ENCODE peak calls at places on chromosome 10, in five cellular contexts. K is left lung, B is A549, S is MM.1S, A is dorsolateral prefrontal cortex. Q is an unnamed sample.

GRCh38 chr10:88385601-88386203 is 197.4 kb downstream of the RNLS start:
- DNase-seq in A (no peak), B (peak), K (peak), S (peak), Q (peak)

GRCh38 chr10:11610855-11611247 is 599 bp downstream of the USP6NL start:
- DNase-seq in S (peak), K (no peak), A (peak), B (peak), Q (peak)

GRCh38 chr10:124732931-124733536 is 11.1 kb downstream of the FAM53B start:
- DNase-seq in B (no peak), K (peak), S (peak), A (peak), Q (no peak)

GRCh38 chr10:73910764-73911552 is at the start of gene PLAU:
- DNase-seq in A (no peak), B (no peak), S (no peak), K (peak), Q (peak)

GRCh38 chr10:77357611-77358010 is 280.0 kb downstream of the KCNMA1 start:
- DNase-seq in A (no peak), K (no peak), B (peak), S (no peak), Q (no peak)

GRCh38 chr10:117536862-117537435 is 5.6 kb upstream of the EMX2 start:
- DNase-seq in K (no peak), B (no peak), S (no peak), A (no peak), Q (no peak)

GRCh38 chr10:52755297-52756062 is 17.1 kb downstream of the MBL2 start:
- DNase-seq in A (no peak), K (no peak), B (no peak), S (no peak), Q (no peak)

GRCh38 chr10:106560925-106561640 is 603.4 kb downstream of the SORCS1 start:
- DNase-seq in B (no peak), S (no peak), K (no peak), A (no peak), Q (no peak)

GRCh38 chr10:113058175-113058961 is 108.3 kb downstream of the TCF7L2 start:
- DNase-seq in A (no peak), K (no peak), S (no peak), B (no peak), Q (no peak)

GRCh38 chr10:5071411-5072198 is 22.6 kb upstream of the AKR1C3 start:
- DNase-seq in A (no peak), K (no peak), S (no peak), B (peak), Q (no peak)

GRCh38 chr10:31927597-31928530 is 767 bp downstream of the ARHGAP12 start:
- DNase-seq in A (peak), K (peak), B (peak), S (peak), Q (peak)

GRCh38 chr10:119768455-119769094 is 42.7 kb downstream of the INPP5F start:
- DNase-seq in B (no peak), S (no peak), K (no peak), A (no peak), Q (no peak)

GRCh38 chr10:125407000-125407502 is 246.7 kb upstream of the CTBP2 start:
- DNase-seq in A (no peak), B (no peak), S (no peak), K (no peak), Q (no peak)

GRCh38 chr10:116728526-116729096 is 13.8 kb downstream of the HSPA12A start:
- DNase-seq in K (no peak), A (no peak), S (no peak), B (no peak), Q (no peak)

GRCh38 chr10:119807960-119808697 is 64.5 kb downstream of the MCMBP start:
- DNase-seq in K (no peak), B (no peak), S (peak), A (no peak), Q (no peak)

GRCh38 chr10:103181244-103181643 is 11.8 kb downstream of the NT5C2 start:
- DNase-seq in B (no peak), K (no peak), A (no peak), S (peak), Q (no peak)

GRCh38 chr10:13003004-13003403 is 1.5 kb upstream of the CCDC3 start:
- DNase-seq in A (no peak), B (no peak), S (no peak), K (no peak), Q (no peak)

GRCh38 chr10:129725482-129725881 is 238.6 kb downstream of the EBF3 start:
- DNase-seq in A (no peak), B (no peak), K (no peak), S (no peak), Q (no peak)

GRCh38 chr10:104767745-104768144 is 126.7 kb downstream of the SORCS3 start:
- DNase-seq in B (no peak), K (no peak), A (no peak), S (no peak), Q (no peak)

GRCh38 chr10:44885710-44886109 is 25.4 kb upstream of the TMEM72 start:
- DNase-seq in A (no peak), B (no peak), S (no peak), K (no peak), Q (no peak)

GRCh38 chr10:60760711-60761210 is 17.5 kb upstream of the CDK1 start:
- DNase-seq in K (no peak), A (no peak), B (no peak), S (no peak), Q (no peak)

GRCh38 chr10:129589546-129589945 is 122.5 kb downstream of the MGMT start:
- DNase-seq in A (no peak), S (no peak), B (no peak), K (no peak), Q (no peak)

GRCh38 chr10:96038476-96039387 is 4.7 kb upstream of the CCNJ start:
- DNase-seq in A (no peak), K (no peak), S (no peak), B (no peak), Q (no peak)

GRCh38 chr10:6128591-6129383 is 40.0 kb downstream of the RBM17 start:
- DNase-seq in S (peak), K (no peak), A (no peak), B (no peak), Q (no peak)

GRCh38 chr10:35906155-35906554 is 264.1 kb upstream of the FZD8 start:
- DNase-seq in B (no peak), S (no peak), K (no peak), A (no peak), Q (no peak)

GRCh38 chr10:46069771-46070463 is 23.8 kb upstream of the MSMB start:
- DNase-seq in A (no peak), K (no peak), B (no peak), S (no peak), Q (no peak)
- TF ChIP-seq CTCF in A (no peak), K (no peak), B (no peak), S (no peak), Q (no peak)

DNA sequence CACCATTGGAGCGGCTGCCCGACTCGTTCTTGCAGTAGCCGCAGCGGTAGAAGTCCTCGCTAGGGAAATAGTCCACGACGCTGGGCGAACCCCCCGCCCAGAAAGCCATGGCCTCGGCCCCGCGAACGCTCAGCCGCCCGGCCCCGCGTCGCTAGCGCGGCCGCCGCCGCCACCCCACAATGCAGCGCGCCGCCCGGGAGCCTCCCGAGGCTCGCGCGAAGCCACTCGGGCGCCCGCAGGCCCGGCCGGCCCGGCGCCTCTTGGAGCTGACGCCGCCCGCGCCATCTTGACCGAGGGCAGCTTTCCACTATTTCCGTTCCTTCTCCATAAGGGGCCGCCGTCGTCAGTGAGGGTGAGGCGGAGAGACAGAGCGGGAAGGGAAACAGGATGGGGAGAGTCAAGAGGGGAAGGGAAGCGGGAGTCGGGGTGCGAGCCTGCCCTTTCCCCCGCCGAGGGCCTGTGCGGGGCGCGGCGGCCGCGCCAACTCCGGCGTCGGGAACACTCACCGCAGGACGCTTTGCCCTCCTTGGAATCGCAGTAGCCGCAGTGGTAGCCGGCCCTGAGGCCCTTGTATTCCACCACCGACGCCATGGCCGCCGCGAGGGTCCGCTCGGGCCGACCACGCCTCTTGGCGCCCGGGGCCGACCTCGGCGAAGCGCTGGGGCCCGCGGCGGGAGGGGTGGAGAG is at the start of gene ATE1:
- DNase-seq in S (peak), B (peak), K (peak), A (peak), Q (peak)
- TF ChIP-seq CTCF in S (no peak), B (peak), K (no peak), A (no peak), Q (no peak)

GRCh38 chr10:22999942-23000341 is 72.1 kb downstream of the ARMC3 start:
- DNase-seq in A (no peak), S (no peak), B (no peak), K (no peak), Q (no peak)
- TF ChIP-seq CTCF in A (no peak), S (no peak), B (no peak), K (no peak), Q (no peak)

GRCh38 chr10:10233256-10233655 is 784.4 kb upstream of the CELF2 start:
- DNase-seq in A (no peak), K (no peak), S (no peak), B (no peak), Q (no peak)
- TF ChIP-seq CTCF in A (no peak), K (no peak), S (peak), B (no peak), Q (no peak)

GRCh38 chr10:69862882-69863530 is 61.3 kb downstream of the COL13A1 start:
- DNase-seq in B (no peak), A (no peak), K (no peak), S (no peak), Q (no peak)

GRCh38 chr10:69863580-69863979 is 61.9 kb downstream of the COL13A1 start:
- DNase-seq in B (no peak), K (no peak), S (no peak), A (no peak), Q (no peak)

GRCh38 chr10:69864321-69864720 is 62.6 kb downstream of the COL13A1 start:
- DNase-seq in S (no peak), B (no peak), K (no peak), A (no peak), Q (no peak)

GRCh38 chr10:69860290-69860689 is 58.6 kb downstream of the COL13A1 start:
- DNase-seq in B (no peak), A (no peak), K (no peak), S (no peak), Q (no peak)

DNA sequence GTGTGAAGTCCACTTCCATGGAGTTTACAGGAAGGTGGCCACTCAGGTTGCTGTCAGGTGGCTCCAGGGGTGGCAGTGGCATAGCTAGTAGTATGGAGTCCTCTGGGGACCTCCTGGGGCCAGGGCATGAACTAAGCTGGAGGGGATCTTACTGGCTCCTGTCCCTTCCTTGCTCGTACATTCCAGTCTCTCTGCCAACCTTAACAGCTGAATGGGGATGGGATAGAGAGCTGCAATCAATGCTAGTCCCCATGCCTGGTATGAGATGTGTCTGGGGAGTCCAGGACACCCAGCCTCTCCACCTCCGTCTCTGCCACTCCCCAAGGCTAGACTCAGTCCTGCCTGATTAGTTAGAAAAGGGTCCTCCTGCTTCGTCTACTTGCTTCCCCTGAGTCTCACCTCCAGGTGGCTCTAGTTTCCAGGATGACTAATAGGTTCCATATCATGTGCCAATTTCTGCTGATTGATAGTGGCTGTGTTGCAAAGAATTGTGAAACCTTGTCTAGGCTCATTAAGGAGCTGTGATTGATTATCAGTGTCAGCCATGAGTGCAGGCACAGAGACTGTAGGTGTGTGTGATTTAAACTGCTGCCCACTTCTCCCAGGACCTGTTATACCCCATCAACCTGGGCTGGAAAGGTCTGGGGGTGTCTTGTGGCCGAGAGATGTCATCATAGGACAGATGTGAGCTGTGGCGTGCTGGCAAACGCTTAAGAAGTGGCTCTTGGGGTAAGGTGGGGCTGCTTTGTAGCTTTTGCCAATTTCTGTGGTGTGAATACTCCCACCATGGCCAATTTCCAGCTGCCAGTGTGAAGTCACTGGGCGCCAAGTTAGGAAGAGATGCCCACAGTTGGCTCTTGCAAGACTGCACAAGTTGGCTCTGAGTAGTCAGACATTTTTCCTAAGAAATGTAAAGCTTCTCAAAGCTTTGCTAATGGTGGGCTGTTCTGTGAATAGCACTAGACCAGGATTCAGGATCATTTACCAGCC is 59.8 kb downstream of the COL13A1 start:
- DNase-seq in S (no peak), K (no peak), A (no peak), B (peak), Q (no peak)
- TF ChIP-seq CTCF in S (no peak), K (no peak), A (no peak), B (peak), Q (no peak)

DNA sequence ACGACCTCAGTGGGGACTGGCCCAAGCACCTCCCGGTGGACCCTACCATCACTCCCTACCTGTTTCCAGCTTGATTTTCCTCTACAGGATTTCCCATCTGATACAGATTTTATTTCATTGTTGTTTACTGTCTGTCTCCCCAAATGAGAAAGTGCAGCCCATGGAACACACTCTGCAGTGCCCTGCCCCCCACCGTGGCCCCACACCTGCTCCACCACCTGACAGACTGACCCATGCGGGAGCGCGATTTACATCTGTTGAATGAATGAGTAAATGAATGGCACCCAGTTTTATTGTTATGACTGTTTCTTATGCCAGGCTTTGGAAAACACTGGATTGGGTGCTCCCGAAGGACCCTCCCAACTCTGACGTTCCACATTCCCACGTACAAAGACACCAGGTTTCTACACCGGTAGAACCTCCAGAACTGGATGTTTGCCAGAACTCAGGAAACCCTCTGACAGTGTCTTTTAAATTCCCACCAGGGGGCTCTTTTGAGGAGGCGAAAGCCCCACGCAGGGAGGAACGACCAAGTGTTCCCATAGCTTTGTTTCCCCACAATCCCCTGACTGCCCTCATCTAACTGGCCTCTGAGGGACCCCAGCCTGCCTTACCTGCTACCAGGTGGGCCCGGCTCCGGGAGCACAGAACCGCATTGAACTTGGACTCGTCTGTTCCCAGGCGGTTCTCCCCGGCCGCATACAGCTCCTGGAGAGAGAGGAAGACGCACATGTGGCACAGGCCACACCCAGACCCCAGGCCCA is 29.0 kb downstream of the PLAC9 start:
- DNase-seq in A (no peak), S (peak), K (no peak), B (no peak), Q (no peak)
- TF ChIP-seq CTCF in A (no peak), S (no peak), K (no peak), B (no peak), Q (no peak)